ENCODE peak calls at places on chromosomes 12 and 14, in five cellular contexts. W is aorta, X is HT-29, U is foreskin keratinocyte, Y is dorsolateral prefrontal cortex. N is an unnamed sample.
A peak's percentile ranks its signal among the peaks of the same experiment; 100 is the strongest.

GRCh38 chr12:50933459-50934124 is 18.8 kb upstream of the HIGD1C start:
- DNase-seq in W (no peak), X (no peak), U (peak; percentile 54), Y (no peak), N (peak; percentile 45)

GRCh38 chr14:61174395-61175386 is 106.4 kb downstream of the TMEM30B start:
- DNase-seq in W (no peak), X (no peak), U (peak; percentile 48), Y (no peak), N (peak; percentile 86)

GRCh38 chr14:99327050-99327449 is 55.1 kb upstream of the BCL11B start:
- DNase-seq in W (no peak), X (no peak), U (no peak), Y (no peak), N (no peak)

GRCh38 chr14:31180299-31181051 is 27.1 kb downstream of the HECTD1 start:
- DNase-seq in W (no peak), X (no peak), U (no peak), Y (no peak), N (no peak)

GRCh38 chr12:203462-204260 is 10.3 kb downstream of the SLC6A12 start:
- DNase-seq in W (no peak), X (no peak), U (no peak), Y (peak; percentile 75), N (no peak)

GRCh38 chr14:69985456-69985855 is 106.2 kb downstream of the SMOC1 start:
- DNase-seq in W (no peak), X (no peak), U (peak; percentile 47), Y (no peak), N (peak; percentile 18)

GRCh38 chr12:62715086-62715786 is 219.7 kb downstream of the PPM1H start:
- DNase-seq in W (no peak), X (no peak), U (no peak), Y (peak; percentile 49), N (no peak)

GRCh38 chr14:94373708-94374107 is 14.7 kb downstream of the SERPINA1 start:
- DNase-seq in W (peak; percentile 79), X (peak; percentile 33), U (peak; percentile 89), Y (no peak), N (peak; percentile 98)

GRCh38 chr14:89495718-89496117 is 78.7 kb upstream of the FOXN3 start:
- DNase-seq in W (no peak), X (no peak), U (no peak), Y (no peak), N (no peak)

GRCh38 chr14:89214221-89214965 is 202.6 kb downstream of the FOXN3 start:
- DNase-seq in W (peak; percentile 86), X (peak; percentile 89), U (peak; percentile 66), Y (no peak), N (peak; percentile 47)

GRCh38 chr12:12684375-12685106 is 11.4 kb downstream of the GPR19 start:
- DNase-seq in W (peak; percentile 55), X (peak; percentile 51), U (peak; percentile 20), Y (peak; percentile 58), N (no peak)

GRCh38 chr12:62781136-62781880 is 153.6 kb downstream of the PPM1H start:
- DNase-seq in W (no peak), X (no peak), U (no peak), Y (no peak), N (no peak)

GRCh38 chr12:24997970-24998582 is 49.2 kb upstream of the BCAT1 start:
- DNase-seq in W (no peak), X (no peak), U (peak; percentile 82), Y (no peak), N (peak; percentile 67)

GRCh38 chr12:4894019-4894418 is 15.7 kb upstream of the KCNA1 start:
- DNase-seq in W (no peak), X (no peak), U (no peak), Y (no peak), N (no peak)

GRCh38 chr12:182381-182883 is 31.5 kb downstream of the SLC6A12 start:
- DNase-seq in W (no peak), X (no peak), U (peak; percentile 61), Y (no peak), N (peak; percentile 76)

GRCh38 chr12:130070017-130070653 is 92.1 kb upstream of the FZD10 start:
- DNase-seq in W (no peak), X (no peak), U (no peak), Y (peak; percentile 56), N (peak; percentile 74)

GRCh38 chr12:91846466-91847055 is 299.1 kb downstream of the BTG1 start:
- DNase-seq in W (no peak), X (no peak), U (no peak), Y (no peak), N (no peak)

GRCh38 chr12:106157802-106158201 is 19.0 kb upstream of the NUAK1 start:
- DNase-seq in W (no peak), X (no peak), U (no peak), Y (no peak), N (no peak)

GRCh38 chr12:27083861-27084271 is 1.5 kb upstream of the C12orf71 start:
- DNase-seq in W (peak; percentile 51), X (no peak), U (no peak), Y (peak; percentile 59), N (peak; percentile 67)

GRCh38 chr12:69107541-69107940 is 131.8 kb upstream of the CPSF6 start:
- DNase-seq in W (no peak), X (no peak), U (no peak), Y (no peak), N (no peak)

GRCh38 chr14:58815781-58816297 is 178.1 kb downstream of the DACT1 start:
- DNase-seq in W (no peak), X (no peak), U (no peak), Y (no peak), N (no peak)

GRCh38 chr12:109586385-109587296 is 13.0 kb downstream of the MVK start:
- DNase-seq in W (no peak), X (no peak), U (no peak), Y (no peak), N (no peak)

GRCh38 chr14:70908918-70909641 is 1.8 kb downstream of the PCNX1 start:
- DNase-seq in W (no peak), X (no peak), U (no peak), Y (no peak), N (no peak)

GRCh38 chr14:23894687-23895419 is 58.7 kb upstream of the DHRS4 start:
- DNase-seq in W (no peak), X (no peak), U (no peak), Y (no peak), N (no peak)

GRCh38 chr12:57521475-57522018 is 1.1 kb upstream of the MBD6 start:
- DNase-seq in W (peak; percentile 61), X (peak; percentile 63), U (no peak), Y (peak; percentile 51), N (peak; percentile 45)

GRCh38 chr14:34043627-34044372 is 92.9 kb upstream of the EGLN3 start:
- DNase-seq in W (no peak), X (peak; percentile 90), U (peak; percentile 77), Y (no peak), N (peak; percentile 85)

GRCh38 chr12:2691340-2692111 is 103.2 kb upstream of the FKBP4 start:
- DNase-seq in W (no peak), X (no peak), U (no peak), Y (no peak), N (no peak)